ENCODE peak calls at places on chromosomes 2 and 18, in six cellular contexts. V is BJ; O is CD8-positive, alpha-beta T cell; S is IMR-90; G is transverse colon; E is pancreas. T is an unnamed sample. For H3K27me3, the result is how much of the 10 kb centered on the place peaks cover.

GRCh38 chr2:199956062-199956380 is 639 bp downstream of the MAIP1 start:
- DNase-seq in V (no peak), O (no peak), S (no peak), G (no peak), E (no peak), T (no peak)

GRCh38 chr2:83689402-83689801 is 769.7 kb downstream of the SUCLG1 start:
- DNase-seq in V (no peak), O (no peak), S (no peak), G (no peak), E (no peak), T (no peak)

GRCh38 chr2:16094851-16095250 is 154.5 kb downstream of the MYCN start:
- DNase-seq in V (no peak), O (no peak), S (no peak), G (no peak), E (no peak), T (no peak)

GRCh38 chr2:232988444-232988843 is 24.6 kb downstream of the NGEF start:
- DNase-seq in V (peak), O (no peak), S (peak), G (peak), E (peak), T (no peak)

GRCh38 chr18:50970006-50970405 is 2.2 kb downstream of the ELAC1 start:
- DNase-seq in V (no peak), O (no peak), S (no peak), G (peak), E (peak), T (no peak)

GRCh38 chr2:222897898-222898297 is 37.1 kb downstream of the ACSL3 start:
- DNase-seq in V (no peak), O (no peak), S (no peak), G (no peak), E (no peak), T (no peak)

GRCh38 chr2:15565392-15565791 is 4.3 kb upstream of the NBAS start:
- DNase-seq in V (no peak), O (no peak), S (no peak), G (no peak), E (no peak), T (no peak)

GRCh38 chr2:121805767-121806145 is 50.3 kb downstream of the TSN start:
- DNase-seq in V (no peak), O (no peak), S (no peak), G (no peak), E (no peak), T (no peak)

GRCh38 chr18:47779381-47779780 is 151.1 kb downstream of the SMAD2 start:
- DNase-seq in V (no peak), O (no peak), S (no peak), G (no peak), E (no peak), T (no peak)

GRCh38 chr2:60530660-60531276 is 22.7 kb downstream of the BCL11A start:
- DNase-seq in V (no peak), O (no peak), S (no peak), G (peak), E (peak), T (no peak)

GRCh38 chr2:239553376-239554000 is 152.7 kb upstream of the HDAC4 start:
- DNase-seq in V (no peak), O (no peak), S (no peak), G (no peak), E (no peak), T (no peak)

GRCh38 chr2:207286106-207286505 is 120.4 kb upstream of the KLF7 start:
- DNase-seq in V (no peak), O (no peak), S (no peak), G (no peak), E (no peak), T (no peak)

GRCh38 chr2:66169076-66169475 is 265.8 kb upstream of the MEIS1 start:
- DNase-seq in V (no peak), O (no peak), S (no peak), G (no peak), E (no peak), T (no peak)

GRCh38 chr2:66550826-66551225 is 115.9 kb downstream of the MEIS1 start:
- DNase-seq in V (no peak), O (no peak), S (no peak), G (no peak), E (no peak), T (no peak)

GRCh38 chr18:23626451-23627279 is 36.0 kb downstream of the ANKRD29 start:
- DNase-seq in V (no peak), O (no peak), S (peak), G (no peak), E (no peak), T (no peak)

GRCh38 chr2:169237286-169237685 is 125.0 kb downstream of the LRP2 start:
- DNase-seq in V (no peak), O (no peak), S (no peak), G (no peak), E (no peak), T (no peak)

GRCh38 chr2:55419236-55419513 is 481 bp downstream of the CCDC88A start:
- DNase-seq in V (no peak), O (no peak), S (peak), G (peak), E (peak), T (no peak)

GRCh38 chr2:3187467-3187866 is 190.2 kb downstream of the EIPR1 start:
- DNase-seq in V (no peak), O (no peak), S (no peak), G (no peak), E (no peak), T (no peak)

GRCh38 chr18:3471141-3471648 is 21.2 kb downstream of the TGIF1 start:
- DNase-seq in V (no peak), O (no peak), S (no peak), G (no peak), E (no peak), T (no peak)

GRCh38 chr18:2413352-2413751 is 158.0 kb downstream of the METTL4 start:
- DNase-seq in V (no peak), O (no peak), S (no peak), G (no peak), E (no peak), T (no peak)

GRCh38 chr2:239159476-239159911 is 241.3 kb downstream of the HDAC4 start:
- DNase-seq in V (no peak), O (no peak), S (no peak), G (peak), E (no peak), T (no peak)

GRCh38 chr2:120332384-120332783 is 13.6 kb upstream of the INHBB start:
- DNase-seq in V (no peak), O (no peak), S (no peak), G (no peak), E (no peak), T (no peak)

GRCh38 chr18:48792141-48792540 is 158.6 kb downstream of the SMAD7 start:
- DNase-seq in V (no peak), O (no peak), S (no peak), G (no peak), E (no peak), T (no peak)

GRCh38 chr18:24396082-24396623 is 1.5 kb downstream of the OSBPL1A start:
- DNase-seq in V (no peak), O (no peak), S (peak), G (no peak), E (no peak), T (peak)

GRCh38 chr2:169808211-169808610 is 9.5 kb downstream of the SSB start:
- DNase-seq in V (no peak), O (no peak), S (peak), G (no peak), E (no peak), T (no peak)

GRCh38 chr2:232777278-232777677 is 913 bp upstream of the KCNJ13 start:
- DNase-seq in V (no peak), O (no peak), S (no peak), G (no peak), E (no peak), T (no peak)

GRCh38 chr2:74043345-74044329 is 58.9 kb downstream of the TET3 start:
- DNase-seq in V (no peak), O (no peak), S (no peak), G (no peak), E (no peak), T (no peak)

GRCh38 chr18:10228380-10228779 is 226.1 kb upstream of the APCDD1 start:
- DNase-seq in V (no peak), O (no peak), S (no peak), G (no peak), E (no peak), T (no peak)

GRCh38 chr2:75607988-75608683 is 38.4 kb upstream of the MRPL19 start:
- DNase-seq in V (no peak), O (no peak), S (no peak), G (no peak), E (no peak), T (no peak)

GRCh38 chr18:58991127-58991798 is 126.6 kb downstream of the ZNF532 start:
- DNase-seq in V (no peak), O (no peak), S (peak), G (no peak), E (no peak), T (peak)

GRCh38 chr18:13285874-13286273 is 67.3 kb downstream of the LDLRAD4 start:
- DNase-seq in V (no peak), O (no peak), S (no peak), G (no peak), E (no peak), T (no peak)

GRCh38 chr2:105797298-105797819 is 52.6 kb downstream of the NCK2 start:
- DNase-seq in V (no peak), O (peak), S (peak), G (no peak), E (no peak), T (peak)

GRCh38 chr2:112493858-112494648 is 12.1 kb downstream of the TTL start:
- DNase-seq in V (peak), O (no peak), S (peak), G (peak), E (no peak), T (no peak)

GRCh38 chr2:135685361-135685760 is 56.3 kb upstream of the UBXN4 start:
- DNase-seq in V (no peak), O (no peak), S (peak), G (no peak), E (no peak), T (no peak)

GRCh38 chr2:240392948-240393830 is 42.3 kb upstream of the GPC1 start:
- DNase-seq in V (no peak), O (no peak), S (no peak), G (no peak), E (no peak), T (no peak)

GRCh38 chr2:138107288-138107687 is 143.0 kb downstream of the HNMT start:
- DNase-seq in V (no peak), O (no peak), S (no peak), G (no peak), E (no peak), T (no peak)

GRCh38 chr2:10906926-10907479 is 4.7 kb upstream of the KCNF1 start:
- DNase-seq in V (no peak), O (no peak), S (no peak), G (no peak), E (no peak), T (no peak)

GRCh38 chr2:109243526-109244425 is 114.8 kb downstream of the SH3RF3 start:
- DNase-seq in V (no peak), O (no peak), S (no peak), G (no peak), E (no peak), T (no peak)
- H3K4me3 ChIP-seq in V (no peak), O (no peak), S (no peak), G (no peak), E (no peak), T (no peak)

DNA sequence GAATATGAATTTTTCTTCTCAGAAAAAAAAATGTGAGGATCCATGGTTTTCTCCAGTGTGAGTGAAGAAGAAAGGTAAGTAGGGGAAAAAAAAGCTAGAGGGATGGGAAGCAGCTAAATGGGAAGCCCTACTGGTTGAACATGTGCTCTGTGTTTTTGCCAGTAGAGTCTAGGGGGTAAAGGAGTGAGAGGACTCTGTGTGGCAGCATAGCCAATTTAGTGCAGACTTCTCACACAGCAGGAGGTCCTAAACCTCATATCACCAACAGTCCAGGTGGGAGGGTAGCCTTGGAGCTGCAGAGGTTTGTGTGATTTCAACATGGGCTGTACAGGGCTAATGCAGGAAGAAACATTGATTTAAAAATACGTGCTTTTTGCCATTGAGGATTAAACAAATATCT is 334.5 kb upstream of the SPHKAP start:
- DNase-seq in V (no peak), O (no peak), S (no peak), G (no peak), E (no peak), T (no peak)
- H3K27me3 ChIP-seq in V (under half), O (under half), S (under half), G (under half), E (under half), T (under half)

GRCh38 chr2:237602409-237602808 is 11.9 kb upstream of the RAB17 start:
- DNase-seq in V (no peak), O (no peak), S (no peak), G (no peak), E (no peak), T (no peak)

GRCh38 chr2:237603718-237604362 is 13.3 kb upstream of the RAB17 start:
- DNase-seq in V (no peak), O (peak), S (peak), G (peak), E (no peak), T (no peak)

GRCh38 chr2:237604391-237604790 is 13.9 kb upstream of the RAB17 start:
- DNase-seq in V (no peak), O (no peak), S (no peak), G (no peak), E (no peak), T (no peak)

GRCh38 chr2:237603049-237603717 is 12.6 kb upstream of the RAB17 start:
- DNase-seq in V (no peak), O (no peak), S (no peak), G (no peak), E (no peak), T (no peak)

DNA sequence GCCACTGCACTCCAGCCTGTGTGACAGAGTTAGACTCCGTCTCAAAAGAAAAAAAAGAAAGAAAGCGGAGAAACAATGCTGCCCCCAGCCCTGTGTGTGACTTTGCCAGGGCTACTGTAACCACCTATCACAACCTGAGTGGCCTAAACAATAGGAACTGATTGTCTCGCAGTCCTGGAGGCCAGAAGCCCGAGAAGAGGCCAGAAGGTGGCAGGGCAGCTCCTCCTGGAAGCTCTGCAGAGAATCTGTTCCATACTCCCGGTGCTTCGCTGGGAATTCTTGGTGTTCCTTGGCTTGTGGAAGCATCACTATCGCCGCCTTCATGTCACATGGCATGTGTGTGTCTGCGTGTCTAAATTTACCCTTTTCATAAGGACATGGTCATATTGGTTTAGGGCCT is 14.4 kb upstream of the RAB17 start:
- DNase-seq in V (no peak), O (no peak), S (peak), G (no peak), E (no peak), T (no peak)
- TF ChIP-seq CTCF in V (peak), O (no peak), S (peak), G (peak), E (no peak), T (no peak)

GRCh38 chr2:151826737-151827157 is 1.5 kb downstream of the ARL5A start:
- DNase-seq in V (no peak), O (no peak), S (peak), G (no peak), E (no peak), T (no peak)
- H3K4me3 ChIP-seq in V (peak), O (peak), S (peak), G (no peak), E (peak), T (peak)

GRCh38 chr2:126715111-126715510 is 59.2 kb downstream of the GYPC start:
- DNase-seq in V (no peak), O (peak), S (no peak), G (no peak), E (no peak), T (no peak)
- H3K27me3 ChIP-seq in V (under half), O (under half), S (under half), G (under half), E (under half), T (under half)

DNA sequence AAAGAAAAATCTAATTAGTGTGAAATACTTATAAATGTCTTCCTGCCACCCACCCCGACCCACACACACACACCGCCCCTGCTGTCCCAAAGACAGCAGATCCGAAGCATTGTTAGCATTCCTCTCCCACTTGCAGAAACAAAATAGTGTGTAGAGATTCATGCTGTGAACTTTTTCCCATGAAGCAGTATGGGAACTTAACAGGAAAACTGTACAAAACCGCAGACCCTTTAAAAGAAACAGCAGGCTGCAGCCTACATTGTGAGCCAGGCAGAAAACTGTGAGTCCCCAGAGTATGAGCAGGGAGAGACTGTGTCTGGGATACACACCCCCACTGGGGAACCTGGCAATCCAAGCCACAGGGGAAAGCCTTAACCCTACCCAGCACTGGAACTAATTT is 298.2 kb upstream of the GULP1 start:
- DNase-seq in V (peak), O (no peak), S (peak), G (no peak), E (no peak), T (no peak)
- TF ChIP-seq CTCF in V (no peak), O (no peak), S (no peak), G (no peak), E (no peak), T (no peak)

GRCh38 chr2:130355578-130356431 is at the start of gene PTPN18:
- DNase-seq in V (peak), O (peak), S (peak), G (peak), E (peak), T (peak)
- H3K4me3 ChIP-seq in V (peak), O (peak), S (peak), G (peak), E (peak), T (peak)

T was measured in GM06990.